ENCODE peak calls at places on chromosomes 11 and 22, in four cellular contexts. W, O, P and I are unnamed samples.

GRCh38 chr22:19811811-19812771 is 42.6 kb downstream of the GNB1L start:
- DNase-seq in W (no peak), O (no peak), P (no peak), I (peak; percentile 80)

GRCh38 chr11:65792456-65792855 is 5.6 kb downstream of the OVOL1 start:
- DNase-seq in W (no peak), O (no peak), P (no peak), I (no peak)

GRCh38 chr11:114192841-114193389 is 103.3 kb upstream of the NNMT start:
- DNase-seq in W (no peak), O (no peak), P (no peak), I (no peak)

GRCh38 chr11:62535802-62536201 is 10.8 kb downstream of the AHNAK start:
- DNase-seq in W (no peak), O (no peak), P (no peak), I (no peak)

GRCh38 chr11:31492320-31492913 is 17.0 kb downstream of the IMMP1L start:
- DNase-seq in W (no peak), O (no peak), P (no peak), I (no peak)

GRCh38 chr11:130202009-130202817 is 42.6 kb downstream of the ST14 start:
- DNase-seq in W (no peak), O (no peak), P (no peak), I (no peak)

GRCh38 chr11:96314326-96315050 is 28.5 kb downstream of the MAML2 start:
- DNase-seq in W (no peak), O (peak; percentile 65), P (no peak), I (no peak)

GRCh38 chr11:117887431-117888139 is 11.1 kb upstream of the FXYD6 start:
- DNase-seq in W (no peak), O (no peak), P (no peak), I (peak; percentile 66)

GRCh38 chr22:23926561-23926960 is 32.4 kb downstream of the MIF start:
- DNase-seq in W (no peak), O (no peak), P (peak; percentile 3), I (peak; percentile 57)

GRCh38 chr22:44578115-44578457 is 80.1 kb upstream of the RTL6 start:
- DNase-seq in W (no peak), O (no peak), P (no peak), I (no peak)

GRCh38 chr11:64000026-64000739 is 13.9 kb downstream of the OTUB1 start:
- DNase-seq in W (no peak), O (peak; percentile 53), P (no peak), I (no peak)

GRCh38 chr22:41939981-41940852 is 6.7 kb downstream of the CENPM start:
- DNase-seq in W (peak; percentile 81), O (no peak), P (peak; percentile 33), I (peak; percentile 62)

GRCh38 chr11:98630736-98631135 is 390.0 kb upstream of the CNTN5 start:
- DNase-seq in W (no peak), O (no peak), P (no peak), I (no peak)

GRCh38 chr11:72609451-72609850 is 64.8 kb downstream of the PDE2A start:
- DNase-seq in W (no peak), O (no peak), P (no peak), I (no peak)
- TF ChIP-seq POLR2A in W (no peak), O (no peak), P (no peak), I (no peak)

GRCh38 chr11:119114351-119114750 is 7.0 kb upstream of the HINFP start:
- DNase-seq in W (no peak), O (no peak), P (no peak), I (no peak)
- H3K4me3 ChIP-seq in W (no peak overlapping the region), O (no peak overlapping the region), P (no peak overlapping the region), I (no peak overlapping the region)

DNA sequence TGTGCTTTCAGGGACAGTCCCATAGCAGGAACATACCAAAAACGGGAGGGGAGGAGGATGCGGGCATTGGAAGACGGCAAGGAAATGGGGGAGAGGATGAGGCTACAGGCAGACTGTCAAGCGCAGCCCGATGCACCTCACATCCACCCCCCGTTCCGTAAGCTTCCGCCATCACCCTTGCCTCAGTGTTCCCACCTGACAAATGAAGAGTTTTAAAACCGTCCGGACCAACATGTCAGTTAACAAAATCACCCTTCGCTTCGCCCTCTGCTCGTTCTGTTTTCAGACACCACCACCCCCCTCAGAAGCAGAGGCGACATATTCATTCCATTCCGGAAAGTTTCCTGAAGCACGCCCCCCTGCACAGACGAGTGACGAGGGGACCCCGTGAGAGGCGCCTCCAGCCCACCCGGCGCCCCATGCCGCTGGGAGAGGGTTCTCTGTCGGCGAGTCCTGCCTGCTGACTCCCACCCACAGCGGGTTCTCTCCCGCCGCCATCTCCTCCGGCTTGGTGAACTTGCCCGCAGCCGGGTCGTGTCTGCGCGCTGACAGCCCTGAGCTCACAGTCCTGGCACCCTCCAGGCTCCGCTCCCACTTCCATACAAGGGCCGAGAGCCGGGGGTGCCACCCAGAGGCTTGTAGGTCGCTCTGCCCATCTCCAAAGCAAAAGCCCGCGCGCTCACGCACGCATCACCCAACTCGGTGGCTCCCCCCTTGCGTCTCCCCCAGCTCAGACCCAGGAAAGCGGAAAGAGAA is 1.5 kb downstream of the IGSF9B start:
- DNase-seq in W (no peak), O (no peak), P (no peak), I (no peak)
- TF ChIP-seq POLR2A in W (peak; percentile 68), O (no peak), P (no peak), I (no peak)

DNA sequence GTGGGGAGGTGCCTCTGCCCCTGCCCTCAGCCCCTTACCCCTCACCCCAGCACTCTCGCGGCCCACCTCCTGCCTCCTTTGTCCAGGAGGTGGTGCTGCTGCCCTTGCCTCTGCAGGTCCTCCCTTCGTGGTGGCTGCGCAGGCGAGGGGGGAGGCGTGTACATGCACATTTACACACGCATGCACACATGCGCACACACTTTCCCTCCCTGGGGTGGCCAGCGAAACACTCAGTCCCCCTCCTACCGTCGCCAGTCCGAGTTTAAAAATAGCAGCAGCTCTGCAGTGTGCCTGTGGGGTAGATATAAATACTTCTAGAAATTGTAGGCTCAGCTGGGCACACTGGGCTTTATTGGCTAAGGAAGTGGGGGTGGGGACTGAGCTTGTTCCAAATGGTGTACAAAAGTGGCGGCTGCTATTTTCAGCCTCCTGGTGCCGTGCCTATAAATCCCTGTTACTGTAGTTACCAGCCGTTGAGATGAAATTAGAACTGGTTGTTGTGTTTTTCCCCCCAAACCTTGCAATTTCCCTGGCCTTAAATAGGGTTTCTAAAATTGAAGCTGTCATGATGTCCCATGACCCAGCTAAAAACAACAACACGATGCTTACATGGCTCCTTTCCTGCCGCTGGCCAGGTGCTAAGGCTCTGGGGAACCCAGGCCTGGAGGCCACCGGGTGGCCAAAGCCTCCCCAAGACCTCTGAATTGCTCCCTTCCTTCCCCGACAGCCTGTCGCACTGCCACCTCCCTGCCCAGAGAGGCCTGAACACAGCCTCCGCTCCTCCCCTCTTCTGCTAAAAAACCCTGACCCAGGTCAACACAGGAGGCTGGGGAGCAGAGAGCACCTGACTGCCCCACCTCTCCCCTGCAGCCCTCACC is 12.4 kb downstream of the PICK1 start:
- DNase-seq in W (no peak), O (peak; percentile 25), P (peak; percentile 61), I (no peak)
- H3K4me3 ChIP-seq in W (no peak overlapping the region), O (no peak overlapping the region), P (no peak overlapping the region), I (no peak overlapping the region)

GRCh38 chr11:70470127-70470526 is 71.8 kb downstream of the CTTN start:
- DNase-seq in W (no peak), O (no peak), P (peak; percentile 17), I (no peak)

GRCh38 chr11:70466154-70466553 is 67.8 kb downstream of the CTTN start:
- DNase-seq in W (no peak), O (no peak), P (no peak), I (no peak)

GRCh38 chr11:70468256-70469230 is 70.2 kb downstream of the CTTN start:
- DNase-seq in W (no peak), O (no peak), P (no peak), I (no peak)

GRCh38 chr11:70466596-70466995 is 68.3 kb downstream of the CTTN start:
- DNase-seq in W (no peak), O (no peak), P (no peak), I (no peak)

DNA sequence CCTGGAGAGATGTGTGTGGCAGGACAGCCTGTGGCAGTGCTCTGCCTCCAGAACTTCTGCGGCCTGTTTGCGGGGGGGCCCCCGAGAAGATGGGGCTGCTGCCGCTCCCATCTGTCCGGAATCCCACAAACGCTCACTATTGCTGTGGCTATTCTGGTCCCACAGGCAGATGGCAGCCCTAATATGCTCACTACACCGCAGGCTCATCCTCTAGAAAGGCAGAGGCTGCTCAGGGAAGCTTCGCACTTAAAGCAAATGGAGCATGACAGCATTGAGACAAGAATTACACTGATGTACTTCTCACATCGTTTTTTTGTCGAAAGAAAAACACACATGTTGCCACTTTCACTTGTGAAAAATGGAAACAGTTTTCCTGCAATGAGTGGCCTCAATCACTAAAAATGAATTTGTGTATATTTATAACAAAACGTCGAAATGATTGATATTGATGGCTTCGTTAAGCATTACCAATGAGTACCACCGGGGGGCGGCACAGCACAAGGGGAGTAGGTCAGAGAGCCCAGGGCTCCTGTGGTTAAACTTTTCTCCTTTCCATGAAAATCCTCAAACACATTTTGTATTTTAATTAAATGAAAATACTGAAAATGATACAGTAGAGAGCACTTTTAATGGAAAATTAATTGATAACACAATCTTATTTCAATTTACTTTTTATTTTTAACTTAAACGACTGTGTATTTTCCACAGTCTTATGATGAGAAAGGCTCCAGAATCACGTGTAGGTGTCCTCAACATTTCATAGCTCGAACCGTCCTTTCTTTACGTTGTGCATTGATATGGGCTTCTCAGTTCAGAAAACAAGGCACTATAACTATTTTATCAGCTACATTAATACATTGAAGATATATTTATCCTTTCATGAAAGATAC is 69.1 kb downstream of the CTTN start:
- DNase-seq in W (no peak), O (peak; percentile 51), P (peak; percentile 82), I (no peak)
- TF ChIP-seq POLR2A in W (no peak), O (no peak), P (no peak), I (no peak)

DNA sequence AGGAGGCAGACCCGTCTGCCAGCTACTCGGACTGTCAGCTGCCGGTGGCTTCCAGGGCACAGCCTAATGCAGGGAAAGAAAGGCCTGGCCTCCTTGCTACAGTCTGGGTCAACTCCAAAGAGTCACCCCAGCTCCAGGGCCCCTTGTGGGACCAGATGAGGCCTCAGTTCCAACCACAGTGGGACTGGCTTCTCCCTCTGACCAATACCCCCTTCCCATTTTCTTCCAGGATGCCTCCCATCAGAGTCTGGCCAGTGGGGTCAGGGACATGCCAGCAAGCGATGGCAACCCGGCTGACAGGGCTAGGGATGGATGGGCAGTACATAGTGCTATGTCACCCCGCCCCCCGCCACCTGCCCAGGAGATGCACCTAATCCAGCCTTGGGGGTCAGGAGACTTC is 36.6 kb downstream of the RPUSD4 start:
- DNase-seq in W (no peak), O (no peak), P (no peak), I (no peak)
- H3K4me3 ChIP-seq in W (no peak overlapping the region), O (no peak overlapping the region), P (no peak overlapping the region), I (no peak overlapping the region)

GRCh38 chr11:34625576-34625975 is 4.7 kb downstream of the EHF start:
- DNase-seq in W (no peak), O (no peak), P (no peak), I (no peak)

GRCh38 chr11:34621876-34622275 is 983 bp downstream of the EHF start:
- DNase-seq in W (no peak), O (no peak), P (no peak), I (no peak)

GRCh38 chr11:34623463-34623862 is 2.6 kb downstream of the EHF start:
- DNase-seq in W (no peak), O (no peak), P (no peak), I (no peak)

GRCh38 chr11:34626393-34626792 is 5.5 kb downstream of the EHF start:
- DNase-seq in W (no peak), O (no peak), P (no peak), I (no peak)

DNA sequence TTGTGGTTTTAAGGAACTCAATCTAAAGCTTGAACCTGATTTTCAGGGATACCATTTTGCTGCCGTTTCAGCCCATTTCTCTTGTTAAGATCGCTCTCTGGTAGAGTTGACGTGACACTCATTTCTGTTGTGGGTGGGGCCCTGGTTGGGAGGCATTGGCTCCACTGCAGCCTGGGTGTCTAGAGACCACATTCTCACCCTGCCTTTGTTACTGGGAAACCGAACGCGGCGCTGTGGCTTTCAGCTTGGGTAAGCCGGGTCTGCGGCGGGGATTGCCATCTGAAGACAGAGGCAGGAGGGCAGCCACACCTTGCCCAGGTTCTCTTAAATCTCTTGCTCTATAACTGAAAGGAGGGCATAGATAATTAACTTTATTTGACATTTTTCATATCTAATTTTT is 3.2 kb downstream of the EHF start:
- DNase-seq in W (no peak), O (no peak), P (no peak), I (no peak)
- TF ChIP-seq POLR2A in W (peak; percentile 38), O (no peak), P (no peak), I (no peak)